ENCODE peak calls at places on chromosomes 7 and 10, in six cellular contexts. One of them, this sample, is unnamed. For H3K9me3, the result is how much of the 10 kb centered on the place peaks cover.

GRCh38 chr7:39987641-39988347 is 37.7 kb downstream of the CDK13 start:
- DNase-seq in keratinocyte: no peak
- DNase-seq in stomach: no peak
- DNase-seq in PC-9: no peak
- DNase-seq in small intestine: no peak
- DNase-seq in HAP-1: no peak
- DNase-seq in this sample: no peak

GRCh38 chr7:106814887-106815286 is 50.2 kb upstream of the PIK3CG start:
- DNase-seq in keratinocyte: no peak
- DNase-seq in stomach: no peak
- DNase-seq in PC-9: no peak
- DNase-seq in small intestine: no peak
- DNase-seq in HAP-1: no peak
- DNase-seq in this sample: no peak

GRCh38 chr7:23981314-23981713 is 271.3 kb downstream of the STK31 start:
- DNase-seq in keratinocyte: no peak
- DNase-seq in stomach: no peak
- DNase-seq in PC-9: no peak
- DNase-seq in small intestine: no peak
- DNase-seq in HAP-1: no peak
- DNase-seq in this sample: no peak

GRCh38 chr7:84674236-84674913 is 479.8 kb upstream of the SEMA3A start:
- DNase-seq in keratinocyte: no peak
- DNase-seq in stomach: no peak
- DNase-seq in PC-9: no peak
- DNase-seq in small intestine: no peak
- DNase-seq in HAP-1: peak
- DNase-seq in this sample: no peak

GRCh38 chr10:49106451-49106850 is 8.9 kb downstream of the VSTM4 start:
- DNase-seq in keratinocyte: no peak
- DNase-seq in stomach: no peak
- DNase-seq in PC-9: no peak
- DNase-seq in small intestine: no peak
- DNase-seq in HAP-1: no peak
- DNase-seq in this sample: no peak

GRCh38 chr7:106611911-106612310 is 49.0 kb downstream of the CCDC71L start:
- DNase-seq in keratinocyte: no peak
- DNase-seq in stomach: no peak
- DNase-seq in PC-9: no peak
- DNase-seq in small intestine: no peak
- DNase-seq in HAP-1: no peak
- DNase-seq in this sample: no peak

GRCh38 chr10:90571876-90572275 is 286.0 kb downstream of the HTR7 start:
- DNase-seq in keratinocyte: no peak
- DNase-seq in stomach: no peak
- DNase-seq in PC-9: no peak
- DNase-seq in small intestine: no peak
- DNase-seq in HAP-1: no peak
- DNase-seq in this sample: no peak

GRCh38 chr10:101489355-101489754 is 98.7 kb downstream of the POLL start:
- DNase-seq in keratinocyte: no peak
- DNase-seq in stomach: no peak
- DNase-seq in PC-9: no peak
- DNase-seq in small intestine: no peak
- DNase-seq in HAP-1: peak
- DNase-seq in this sample: no peak

GRCh38 chr10:76433161-76434005 is 1002.0 kb downstream of the LRMDA start:
- DNase-seq in keratinocyte: no peak
- DNase-seq in stomach: peak
- DNase-seq in PC-9: peak
- DNase-seq in small intestine: peak
- DNase-seq in HAP-1: no peak
- DNase-seq in this sample: no peak

GRCh38 chr7:102967798-102968197 is 55.0 kb downstream of the LRRC17 start:
- DNase-seq in keratinocyte: no peak
- DNase-seq in stomach: no peak
- DNase-seq in PC-9: no peak
- DNase-seq in small intestine: no peak
- DNase-seq in HAP-1: no peak
- DNase-seq in this sample: no peak

GRCh38 chr7:20307901-20308300 is 22.8 kb upstream of the ITGB8 start:
- DNase-seq in keratinocyte: no peak
- DNase-seq in stomach: no peak
- DNase-seq in PC-9: no peak
- DNase-seq in small intestine: no peak
- DNase-seq in HAP-1: peak
- DNase-seq in this sample: no peak

GRCh38 chr7:15686209-15686956 is at the start of gene MEOX2:
- DNase-seq in keratinocyte: no peak
- DNase-seq in stomach: no peak
- DNase-seq in PC-9: no peak
- DNase-seq in small intestine: peak
- DNase-seq in HAP-1: no peak
- DNase-seq in this sample: no peak

GRCh38 chr10:114412907-114413386 is 8.6 kb upstream of the AFAP1L2 start:
- DNase-seq in keratinocyte: no peak
- DNase-seq in stomach: no peak
- DNase-seq in PC-9: peak
- DNase-seq in small intestine: peak
- DNase-seq in HAP-1: no peak
- DNase-seq in this sample: no peak

GRCh38 chr10:119299531-119299930 is 92.2 kb downstream of the GRK5 start:
- DNase-seq in keratinocyte: no peak
- DNase-seq in stomach: no peak
- DNase-seq in PC-9: no peak
- DNase-seq in small intestine: peak
- DNase-seq in HAP-1: no peak
- DNase-seq in this sample: no peak

GRCh38 chr7:88111136-88111748 is 108.6 kb downstream of the SRI start:
- DNase-seq in keratinocyte: no peak
- DNase-seq in stomach: no peak
- DNase-seq in PC-9: no peak
- DNase-seq in small intestine: peak
- DNase-seq in HAP-1: peak
- DNase-seq in this sample: peak

GRCh38 chr10:17100586-17100985 is 29.0 kb downstream of the CUBN start:
- DNase-seq in keratinocyte: no peak
- DNase-seq in stomach: no peak
- DNase-seq in PC-9: no peak
- DNase-seq in small intestine: no peak
- DNase-seq in HAP-1: no peak
- DNase-seq in this sample: no peak

GRCh38 chr7:7639847-7640220 is 718 bp upstream of the UMAD1 start:
- DNase-seq in keratinocyte: no peak
- DNase-seq in stomach: no peak
- DNase-seq in PC-9: no peak
- DNase-seq in small intestine: peak
- DNase-seq in HAP-1: peak
- DNase-seq in this sample: no peak

GRCh38 chr10:13485623-13486022 is 43.2 kb downstream of the BEND7 start:
- DNase-seq in keratinocyte: no peak
- DNase-seq in stomach: no peak
- DNase-seq in PC-9: no peak
- DNase-seq in small intestine: no peak
- DNase-seq in HAP-1: no peak
- DNase-seq in this sample: no peak

GRCh38 chr10:69360485-69361302 is 56.0 kb downstream of the TACR2 start:
- DNase-seq in keratinocyte: no peak
- DNase-seq in stomach: peak
- DNase-seq in PC-9: peak
- DNase-seq in small intestine: peak
- DNase-seq in HAP-1: no peak
- DNase-seq in this sample: no peak

GRCh38 chr7:63046612-63047011 is 952.0 kb upstream of the ZNF722 start:
- DNase-seq in keratinocyte: no peak
- DNase-seq in stomach: no peak
- DNase-seq in PC-9: no peak
- DNase-seq in small intestine: no peak
- DNase-seq in HAP-1: no peak
- DNase-seq in this sample: no peak

GRCh38 chr7:63047061-63047460 is 951.6 kb upstream of the ZNF722 start:
- DNase-seq in keratinocyte: no peak
- DNase-seq in stomach: no peak
- DNase-seq in PC-9: no peak
- DNase-seq in small intestine: no peak
- DNase-seq in HAP-1: no peak
- DNase-seq in this sample: no peak

GRCh38 chr7:63043657-63044543 is 954.7 kb upstream of the ZNF722 start:
- DNase-seq in keratinocyte: no peak
- DNase-seq in stomach: no peak
- DNase-seq in PC-9: no peak
- DNase-seq in small intestine: no peak
- DNase-seq in HAP-1: no peak
- DNase-seq in this sample: no peak

GRCh38 chr7:63044721-63045120 is 953.9 kb upstream of the ZNF722 start:
- DNase-seq in keratinocyte: no peak
- DNase-seq in stomach: no peak
- DNase-seq in PC-9: no peak
- DNase-seq in small intestine: no peak
- DNase-seq in HAP-1: no peak
- DNase-seq in this sample: no peak

DNA sequence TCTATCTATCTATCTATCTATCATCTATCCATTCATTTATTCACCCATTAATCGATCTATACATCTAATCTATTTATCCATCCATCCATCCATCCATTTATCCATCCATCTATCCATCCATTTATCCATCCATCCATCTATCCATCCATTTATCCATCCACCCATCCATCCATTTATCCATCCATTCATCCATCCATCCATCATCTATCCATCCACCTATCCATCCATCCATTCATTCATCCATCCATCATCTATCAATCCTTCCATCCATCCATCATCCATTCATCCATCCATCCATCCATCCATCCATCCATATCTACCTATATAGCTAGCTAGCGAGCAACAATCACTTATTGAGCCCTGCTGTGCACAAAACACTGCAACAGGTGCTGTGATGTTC is 953.1 kb upstream of the ZNF722 start:
- DNase-seq in keratinocyte: no peak
- DNase-seq in stomach: no peak
- DNase-seq in PC-9: no peak
- DNase-seq in small intestine: no peak
- DNase-seq in HAP-1: no peak
- DNase-seq in this sample: no peak
- H3K9me3 ChIP-seq in keratinocyte: under half
- H3K9me3 ChIP-seq in stomach: under half
- H3K9me3 ChIP-seq in PC-9: under half
- H3K9me3 ChIP-seq in small intestine: under half
- H3K9me3 ChIP-seq in HAP-1: under half
- H3K9me3 ChIP-seq in this sample: under half

DNA sequence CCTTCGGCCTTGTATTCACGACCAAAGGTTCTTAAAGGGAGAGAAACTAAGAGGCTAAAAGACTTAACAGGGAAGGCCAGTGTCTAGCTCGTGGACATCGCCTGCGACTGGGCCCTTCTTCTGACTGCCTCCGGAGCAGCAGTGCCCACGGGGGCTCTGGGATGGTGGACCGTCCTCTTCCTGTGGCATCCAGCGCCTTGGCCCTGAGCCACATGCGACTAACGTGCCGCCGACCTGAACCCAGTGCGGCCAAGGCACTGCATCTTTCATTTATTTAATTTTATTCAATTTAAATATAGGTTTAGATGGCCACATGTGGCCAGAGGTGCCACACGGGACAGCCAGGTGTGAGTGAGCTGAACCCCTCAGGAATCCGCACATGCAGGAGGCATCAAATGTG is 451.7 kb downstream of the PTPRN2 start:
- DNase-seq in keratinocyte: no peak
- DNase-seq in stomach: peak
- DNase-seq in PC-9: no peak
- DNase-seq in small intestine: no peak
- DNase-seq in HAP-1: no peak
- DNase-seq in this sample: no peak
- H3K9me3 ChIP-seq in keratinocyte: under half
- H3K9me3 ChIP-seq in stomach: under half
- H3K9me3 ChIP-seq in PC-9: under half
- H3K9me3 ChIP-seq in small intestine: under half
- H3K9me3 ChIP-seq in HAP-1: under half
- H3K9me3 ChIP-seq in this sample: under half

GRCh38 chr7:80722596-80723141 is 84.2 kb downstream of the CD36 start:
- DNase-seq in keratinocyte: peak
- DNase-seq in stomach: peak
- DNase-seq in PC-9: peak
- DNase-seq in small intestine: peak
- DNase-seq in HAP-1: no peak
- DNase-seq in this sample: peak
- H3K9me3 ChIP-seq in keratinocyte: under half
- H3K9me3 ChIP-seq in stomach: under half
- H3K9me3 ChIP-seq in PC-9: under half
- H3K9me3 ChIP-seq in small intestine: under half
- H3K9me3 ChIP-seq in HAP-1: under half
- H3K9me3 ChIP-seq in this sample: under half

GRCh38 chr7:262251-262572 is 27.8 kb upstream of the FOXL3 start:
- DNase-seq in keratinocyte: no peak
- DNase-seq in stomach: no peak
- DNase-seq in PC-9: no peak
- DNase-seq in small intestine: no peak
- DNase-seq in HAP-1: no peak
- DNase-seq in this sample: no peak

GRCh38 chr7:264541-265191 is 25.3 kb upstream of the FOXL3 start:
- DNase-seq in keratinocyte: no peak
- DNase-seq in stomach: peak
- DNase-seq in PC-9: peak
- DNase-seq in small intestine: peak
- DNase-seq in HAP-1: no peak
- DNase-seq in this sample: no peak

GRCh38 chr7:266851-267840 is 22.8 kb upstream of the FOXL3 start:
- DNase-seq in keratinocyte: no peak
- DNase-seq in stomach: peak
- DNase-seq in PC-9: peak
- DNase-seq in small intestine: no peak
- DNase-seq in HAP-1: no peak
- DNase-seq in this sample: no peak

GRCh38 chr7:265998-266850 is 23.7 kb upstream of the FOXL3 start:
- DNase-seq in keratinocyte: no peak
- DNase-seq in stomach: peak
- DNase-seq in PC-9: no peak
- DNase-seq in small intestine: peak
- DNase-seq in HAP-1: no peak
- DNase-seq in this sample: no peak

DNA sequence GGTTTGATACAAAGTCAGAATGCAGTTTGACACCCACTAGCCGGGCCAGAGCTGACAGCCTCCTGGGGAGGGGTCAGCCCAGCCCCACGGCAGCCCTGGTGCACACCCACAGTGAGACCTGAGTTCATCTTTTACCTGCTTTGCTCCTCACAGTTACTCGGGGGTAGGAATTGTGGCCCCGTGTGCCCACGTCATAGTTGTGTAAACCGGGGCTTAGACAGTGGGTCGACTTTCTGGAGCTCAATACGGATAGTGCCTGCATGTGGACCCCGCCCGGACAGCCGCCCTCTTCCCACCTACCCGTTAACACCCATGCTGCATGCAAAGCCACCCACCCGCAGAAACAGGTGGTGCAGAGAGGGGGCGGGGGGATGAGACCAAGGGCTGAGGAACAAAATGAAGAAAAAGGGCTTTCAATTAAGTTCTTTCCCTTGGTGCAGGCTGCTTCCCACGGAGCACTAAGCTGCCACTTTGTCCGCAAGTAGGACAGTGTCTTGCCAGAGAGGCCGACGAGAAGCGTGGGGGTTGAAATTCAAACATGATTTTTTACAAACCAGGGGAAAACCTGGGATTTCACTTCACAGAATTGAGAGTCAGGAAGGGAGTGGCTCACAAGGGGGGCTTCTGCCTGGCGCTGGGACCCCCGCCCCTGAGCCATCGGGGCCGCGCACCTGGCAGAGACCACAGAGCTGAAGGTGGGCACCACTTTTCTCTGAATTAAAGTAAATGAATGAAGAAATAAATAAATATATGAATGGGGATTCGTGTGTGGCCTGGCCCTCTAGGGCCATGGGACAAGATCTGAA is 24.6 kb upstream of the FOXL3 start:
- DNase-seq in keratinocyte: no peak
- DNase-seq in stomach: no peak
- DNase-seq in PC-9: no peak
- DNase-seq in small intestine: no peak
- DNase-seq in HAP-1: no peak
- DNase-seq in this sample: no peak
- H3K9me3 ChIP-seq in keratinocyte: under half
- H3K9me3 ChIP-seq in stomach: under half
- H3K9me3 ChIP-seq in PC-9: under half
- H3K9me3 ChIP-seq in small intestine: under half
- H3K9me3 ChIP-seq in HAP-1: under half
- H3K9me3 ChIP-seq in this sample: under half